ENCODE peak calls at places on chromosome 1, in eight cellular contexts. One of them, this sample, is unnamed.

GRCh38 chr1:218664385-218665170 is 319.4 kb downstream of the TGFB2 start:
- DNase-seq in skeletal muscle cell: no peak
- DNase-seq in EL: no peak
- DNase-seq in ecto neural progenitor cell: no peak
- DNase-seq in lower lobe of right lung: no peak
- DNase-seq in SK-MEL-5: no peak
- DNase-seq in NCI-H1105 treated with DMSO at 0.1 percent for 48 hours: no peak
- DNase-seq in activated T-cell treated with anti-CD3 and anti-CD28 coated beads, Interleukin-2, amount 50 U/mL, for 1 hour: no peak
- DNase-seq in this sample: no peak

GRCh38 chr1:22556391-22557104 is 6.7 kb upstream of the EPHA8 start:
- DNase-seq in SK-MEL-5: no peak
- DNase-seq in EL: no peak
- DNase-seq in NCI-H1105 treated with DMSO at 0.1 percent for 48 hours: no peak
- DNase-seq in activated T-cell treated with anti-CD3 and anti-CD28 coated beads, Interleukin-2, amount 50 U/mL, for 1 hour: no peak
- DNase-seq in lower lobe of right lung: no peak
- DNase-seq in ecto neural progenitor cell: peak
- DNase-seq in skeletal muscle cell: no peak
- DNase-seq in this sample: no peak

GRCh38 chr1:210726621-210727020 is 397.9 kb downstream of the HHAT start:
- DNase-seq in EL: peak
- DNase-seq in NCI-H1105 treated with DMSO at 0.1 percent for 48 hours: no peak
- DNase-seq in lower lobe of right lung: no peak
- DNase-seq in skeletal muscle cell: no peak
- DNase-seq in activated T-cell treated with anti-CD3 and anti-CD28 coated beads, Interleukin-2, amount 50 U/mL, for 1 hour: no peak
- DNase-seq in ecto neural progenitor cell: peak
- DNase-seq in SK-MEL-5: no peak
- DNase-seq in this sample: no peak

GRCh38 chr1:39622427-39622826 is 17.0 kb downstream of the HEYL start:
- DNase-seq in NCI-H1105 treated with DMSO at 0.1 percent for 48 hours: no peak
- DNase-seq in ecto neural progenitor cell: no peak
- DNase-seq in SK-MEL-5: no peak
- DNase-seq in lower lobe of right lung: no peak
- DNase-seq in skeletal muscle cell: no peak
- DNase-seq in activated T-cell treated with anti-CD3 and anti-CD28 coated beads, Interleukin-2, amount 50 U/mL, for 1 hour: no peak
- DNase-seq in EL: no peak
- DNase-seq in this sample: no peak

GRCh38 chr1:113830039-113830438 is 17.8 kb upstream of the RSBN1 start:
- DNase-seq in skeletal muscle cell: peak
- DNase-seq in SK-MEL-5: no peak
- DNase-seq in lower lobe of right lung: no peak
- DNase-seq in EL: peak
- DNase-seq in NCI-H1105 treated with DMSO at 0.1 percent for 48 hours: no peak
- DNase-seq in activated T-cell treated with anti-CD3 and anti-CD28 coated beads, Interleukin-2, amount 50 U/mL, for 1 hour: no peak
- DNase-seq in ecto neural progenitor cell: no peak
- DNase-seq in this sample: no peak

GRCh38 chr1:228460830-228461229 is 26.4 kb upstream of the RNF187 start:
- DNase-seq in skeletal muscle cell: no peak
- DNase-seq in lower lobe of right lung: no peak
- DNase-seq in EL: no peak
- DNase-seq in ecto neural progenitor cell: no peak
- DNase-seq in activated T-cell treated with anti-CD3 and anti-CD28 coated beads, Interleukin-2, amount 50 U/mL, for 1 hour: no peak
- DNase-seq in SK-MEL-5: no peak
- DNase-seq in NCI-H1105 treated with DMSO at 0.1 percent for 48 hours: no peak
- DNase-seq in this sample: no peak

GRCh38 chr1:160144921-160145320 is 6.5 kb upstream of the ATP1A4 start:
- DNase-seq in lower lobe of right lung: no peak
- DNase-seq in EL: peak
- DNase-seq in activated T-cell treated with anti-CD3 and anti-CD28 coated beads, Interleukin-2, amount 50 U/mL, for 1 hour: no peak
- DNase-seq in ecto neural progenitor cell: no peak
- DNase-seq in skeletal muscle cell: no peak
- DNase-seq in SK-MEL-5: no peak
- DNase-seq in NCI-H1105 treated with DMSO at 0.1 percent for 48 hours: no peak
- DNase-seq in this sample: no peak

GRCh38 chr1:186239211-186239610 is 135.8 kb downstream of the TPR start:
- DNase-seq in activated T-cell treated with anti-CD3 and anti-CD28 coated beads, Interleukin-2, amount 50 U/mL, for 1 hour: no peak
- DNase-seq in SK-MEL-5: no peak
- DNase-seq in ecto neural progenitor cell: no peak
- DNase-seq in NCI-H1105 treated with DMSO at 0.1 percent for 48 hours: no peak
- DNase-seq in skeletal muscle cell: peak
- DNase-seq in lower lobe of right lung: no peak
- DNase-seq in EL: peak
- DNase-seq in this sample: peak

GRCh38 chr1:234955107-234955731 is 173.4 kb downstream of the TOMM20 start:
- DNase-seq in lower lobe of right lung: peak
- DNase-seq in NCI-H1105 treated with DMSO at 0.1 percent for 48 hours: no peak
- DNase-seq in EL: no peak
- DNase-seq in activated T-cell treated with anti-CD3 and anti-CD28 coated beads, Interleukin-2, amount 50 U/mL, for 1 hour: no peak
- DNase-seq in SK-MEL-5: no peak
- DNase-seq in skeletal muscle cell: peak
- DNase-seq in ecto neural progenitor cell: peak
- DNase-seq in this sample: no peak

GRCh38 chr1:29318724-29319123 is 82.4 kb downstream of the PTPRU start:
- DNase-seq in NCI-H1105 treated with DMSO at 0.1 percent for 48 hours: no peak
- DNase-seq in lower lobe of right lung: no peak
- DNase-seq in activated T-cell treated with anti-CD3 and anti-CD28 coated beads, Interleukin-2, amount 50 U/mL, for 1 hour: no peak
- DNase-seq in skeletal muscle cell: no peak
- DNase-seq in ecto neural progenitor cell: no peak
- DNase-seq in EL: no peak
- DNase-seq in SK-MEL-5: no peak
- DNase-seq in this sample: no peak

GRCh38 chr1:23825762-23826522 is 713 bp upstream of the HMGCL start:
- DNase-seq in lower lobe of right lung: no peak
- DNase-seq in NCI-H1105 treated with DMSO at 0.1 percent for 48 hours: no peak
- DNase-seq in activated T-cell treated with anti-CD3 and anti-CD28 coated beads, Interleukin-2, amount 50 U/mL, for 1 hour: no peak
- DNase-seq in skeletal muscle cell: no peak
- DNase-seq in EL: no peak
- DNase-seq in SK-MEL-5: no peak
- DNase-seq in ecto neural progenitor cell: no peak
- DNase-seq in this sample: no peak

GRCh38 chr1:6440198-6441126 is 15.9 kb downstream of the ESPN start:
- DNase-seq in activated T-cell treated with anti-CD3 and anti-CD28 coated beads, Interleukin-2, amount 50 U/mL, for 1 hour: peak
- DNase-seq in NCI-H1105 treated with DMSO at 0.1 percent for 48 hours: peak
- DNase-seq in lower lobe of right lung: peak
- DNase-seq in skeletal muscle cell: no peak
- DNase-seq in SK-MEL-5: peak
- DNase-seq in ecto neural progenitor cell: peak
- DNase-seq in EL: peak
- DNase-seq in this sample: no peak

GRCh38 chr1:162416215-162416614 is 4.3 kb upstream of the SH2D1B start:
- DNase-seq in EL: no peak
- DNase-seq in skeletal muscle cell: no peak
- DNase-seq in activated T-cell treated with anti-CD3 and anti-CD28 coated beads, Interleukin-2, amount 50 U/mL, for 1 hour: no peak
- DNase-seq in lower lobe of right lung: no peak
- DNase-seq in NCI-H1105 treated with DMSO at 0.1 percent for 48 hours: no peak
- DNase-seq in ecto neural progenitor cell: no peak
- DNase-seq in SK-MEL-5: no peak
- DNase-seq in this sample: no peak

GRCh38 chr1:46508760-46509159 is 19.1 kb downstream of the DMBX1 start:
- DNase-seq in NCI-H1105 treated with DMSO at 0.1 percent for 48 hours: no peak
- DNase-seq in ecto neural progenitor cell: no peak
- DNase-seq in activated T-cell treated with anti-CD3 and anti-CD28 coated beads, Interleukin-2, amount 50 U/mL, for 1 hour: no peak
- DNase-seq in SK-MEL-5: no peak
- DNase-seq in lower lobe of right lung: no peak
- DNase-seq in skeletal muscle cell: no peak
- DNase-seq in EL: peak
- DNase-seq in this sample: no peak

GRCh38 chr1:44970317-44970716 is 16.1 kb downstream of the EIF2B3 start:
- DNase-seq in lower lobe of right lung: no peak
- DNase-seq in SK-MEL-5: no peak
- DNase-seq in activated T-cell treated with anti-CD3 and anti-CD28 coated beads, Interleukin-2, amount 50 U/mL, for 1 hour: no peak
- DNase-seq in NCI-H1105 treated with DMSO at 0.1 percent for 48 hours: no peak
- DNase-seq in EL: peak
- DNase-seq in skeletal muscle cell: no peak
- DNase-seq in ecto neural progenitor cell: no peak
- DNase-seq in this sample: no peak

GRCh38 chr1:203860396-203860951 is 925 bp upstream of the SNRPE start:
- DNase-seq in ecto neural progenitor cell: peak
- DNase-seq in SK-MEL-5: no peak
- DNase-seq in activated T-cell treated with anti-CD3 and anti-CD28 coated beads, Interleukin-2, amount 50 U/mL, for 1 hour: no peak
- DNase-seq in EL: peak
- DNase-seq in skeletal muscle cell: no peak
- DNase-seq in lower lobe of right lung: no peak
- DNase-seq in NCI-H1105 treated with DMSO at 0.1 percent for 48 hours: no peak
- DNase-seq in this sample: no peak

This sample was measured in GM04503.